ENCODE peak calls at places on chromosomes 11 and 22, in seven cellular contexts. R, B, S, A, N, W and O are unnamed samples.

GRCh38 chr22:45007946-45008852 is 1.6 kb downstream of the PHF21B start:
- DNase-seq in R (no peak), B (no peak), S (peak), A (no peak), N (no peak), W (no peak), O (no peak)

GRCh38 chr11:122863704-122864326 is 18.7 kb upstream of the JHY start:
- DNase-seq in R (peak), B (peak), S (peak), A (peak), N (peak), W (peak), O (no peak)

GRCh38 chr22:39318507-39319283 is 728 bp downstream of the RPL3 start:
- DNase-seq in R (no peak), B (no peak), S (no peak), A (no peak), N (peak), W (peak), O (no peak)

GRCh38 chr11:120233207-120233803 is 6.6 kb upstream of the POU2F3 start:
- DNase-seq in R (no peak), B (no peak), S (no peak), A (peak), N (no peak), W (no peak), O (no peak)

GRCh38 chr11:118856314-118856713 is 27.4 kb upstream of the CXCR5 start:
- DNase-seq in R (no peak), B (no peak), S (no peak), A (no peak), N (no peak), W (no peak), O (no peak)

GRCh38 chr22:48105254-48105653 is 1342.8 kb downstream of the TBC1D22A start:
- DNase-seq in R (no peak), B (no peak), S (peak), A (no peak), N (no peak), W (no peak), O (no peak)

GRCh38 chr22:49158741-49159564 is 668.7 kb downstream of the BRD1 start:
- DNase-seq in R (no peak), B (no peak), S (no peak), A (no peak), N (peak), W (no peak), O (no peak)

GRCh38 chr22:38953577-38954413 is 3.6 kb upstream of the APOBEC3A start:
- DNase-seq in R (no peak), B (no peak), S (no peak), A (peak), N (peak), W (no peak), O (no peak)

GRCh38 chr22:37638351-37639069 is 959 bp upstream of the SH3BP1 start:
- DNase-seq in R (no peak), B (no peak), S (no peak), A (no peak), N (no peak), W (peak), O (no peak)

GRCh38 chr22:37639070-37639760 is at the start of gene SH3BP1:
- DNase-seq in R (no peak), B (no peak), S (peak), A (peak), N (peak), W (peak), O (no peak)

GRCh38 chr22:37641251-37641949 is 1.9 kb downstream of the SH3BP1 start:
- DNase-seq in R (no peak), B (no peak), S (no peak), A (no peak), N (no peak), W (no peak), O (no peak)

GRCh38 chr22:37639771-37640590 is 512 bp downstream of the SH3BP1 start:
- DNase-seq in R (no peak), B (no peak), S (peak), A (no peak), N (no peak), W (peak), O (no peak)

GRCh38 chr22:37640591-37641250 is 1.3 kb downstream of the SH3BP1 start:
- DNase-seq in R (no peak), B (no peak), S (no peak), A (no peak), N (no peak), W (peak), O (no peak)
- H3K4me3 ChIP-seq in R (peak), B (peak), S (peak), A (peak), N (peak), W (peak), O (peak)

GRCh38 chr22:27219036-27219435 is 561.6 kb downstream of the MIAT start:
- DNase-seq in R (no peak), B (no peak), S (no peak), A (no peak), N (no peak), W (no peak), O (no peak)
- H3K4me3 ChIP-seq in R (no peak), B (no peak), S (no peak), A (no peak), N (no peak), W (no peak), O (no peak)

GRCh38 chr11:78344676-78345075 is 72.9 kb downstream of the GAB2 start:
- DNase-seq in R (no peak), B (no peak), S (no peak), A (peak), N (no peak), W (no peak), O (no peak)
- H3K4me3 ChIP-seq in R (no peak), B (no peak), S (no peak), A (no peak), N (no peak), W (no peak), O (no peak)

GRCh38 chr11:20258496-20258895 is 98.2 kb upstream of the DBX1 start:
- DNase-seq in R (no peak), B (no peak), S (no peak), A (no peak), N (no peak), W (no peak), O (no peak)

GRCh38 chr11:20256925-20257324 is 96.7 kb upstream of the DBX1 start:
- DNase-seq in R (no peak), B (no peak), S (no peak), A (no peak), N (no peak), W (no peak), O (no peak)

GRCh38 chr11:20260307-20260706 is 100.0 kb upstream of the DBX1 start:
- DNase-seq in R (no peak), B (no peak), S (no peak), A (no peak), N (no peak), W (no peak), O (no peak)

GRCh38 chr11:20259506-20259905 is 99.2 kb upstream of the DBX1 start:
- DNase-seq in R (no peak), B (peak), S (no peak), A (no peak), N (no peak), W (no peak), O (no peak)

GRCh38 chr11:20261526-20261925 is 101.3 kb upstream of the DBX1 start:
- DNase-seq in R (no peak), B (no peak), S (no peak), A (no peak), N (no peak), W (no peak), O (no peak)
- H3K4me3 ChIP-seq in R (no peak), B (no peak), S (no peak), A (no peak), N (no peak), W (no peak), O (no peak)

GRCh38 chr22:40415531-40416266 is 45.3 kb downstream of the SGSM3 start:
- DNase-seq in R (no peak), B (no peak), S (no peak), A (no peak), N (peak), W (peak), O (no peak)
- H3K4me3 ChIP-seq in R (no peak), B (no peak), S (no peak), A (no peak), N (no peak), W (no peak), O (no peak)

GRCh38 chr11:19245351-19245750 is 4.6 kb upstream of the E2F8 start:
- DNase-seq in R (no peak), B (no peak), S (no peak), A (peak), N (no peak), W (no peak), O (no peak)

GRCh38 chr11:19243143-19243542 is 2.4 kb upstream of the E2F8 start:
- DNase-seq in R (no peak), B (no peak), S (no peak), A (peak), N (no peak), W (no peak), O (no peak)

GRCh38 chr11:19243601-19244000 is 2.9 kb upstream of the E2F8 start:
- DNase-seq in R (no peak), B (no peak), S (no peak), A (peak), N (no peak), W (no peak), O (no peak)

GRCh38 chr11:19244084-19244483 is 3.3 kb upstream of the E2F8 start:
- DNase-seq in R (peak), B (no peak), S (no peak), A (peak), N (no peak), W (no peak), O (no peak)

DNA sequence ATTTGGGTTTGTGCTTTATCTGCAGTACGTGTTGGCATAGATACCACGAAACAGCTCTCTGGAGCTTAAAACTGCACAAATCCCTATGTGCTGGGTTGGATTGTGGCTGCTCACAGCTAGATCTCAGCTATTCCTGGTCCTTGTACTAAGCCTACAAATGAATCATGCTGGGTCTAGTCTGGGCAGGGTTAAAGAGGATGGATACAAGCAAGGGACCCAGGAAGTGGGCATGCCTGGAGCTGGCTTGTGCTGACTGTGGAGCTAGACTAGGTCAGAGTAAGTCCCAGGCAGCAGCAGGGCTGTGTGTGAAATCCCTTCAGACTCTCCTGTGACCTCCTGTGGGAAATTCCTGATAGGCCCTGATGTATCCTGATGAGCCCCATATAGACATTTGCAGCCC is 3.9 kb upstream of the E2F8 start:
- DNase-seq in R (no peak), B (no peak), S (no peak), A (peak), N (no peak), W (no peak), O (no peak)
- H3K4me3 ChIP-seq in R (no peak), B (no peak), S (no peak), A (peak), N (no peak), W (no peak), O (peak)

GRCh38 chr22:17782621-17783020 is 8.4 kb upstream of the BID start:
- DNase-seq in R (no peak), B (no peak), S (no peak), A (no peak), N (no peak), W (no peak), O (no peak)

GRCh38 chr22:17780116-17780740 is 6.0 kb upstream of the BID start:
- DNase-seq in R (no peak), B (no peak), S (peak), A (no peak), N (no peak), W (no peak), O (no peak)

GRCh38 chr22:17780741-17781318 is 6.6 kb upstream of the BID start:
- DNase-seq in R (no peak), B (no peak), S (no peak), A (no peak), N (no peak), W (no peak), O (no peak)

GRCh38 chr22:17782158-17782557 is 7.9 kb upstream of the BID start:
- DNase-seq in R (no peak), B (no peak), S (no peak), A (no peak), N (no peak), W (no peak), O (no peak)

DNA sequence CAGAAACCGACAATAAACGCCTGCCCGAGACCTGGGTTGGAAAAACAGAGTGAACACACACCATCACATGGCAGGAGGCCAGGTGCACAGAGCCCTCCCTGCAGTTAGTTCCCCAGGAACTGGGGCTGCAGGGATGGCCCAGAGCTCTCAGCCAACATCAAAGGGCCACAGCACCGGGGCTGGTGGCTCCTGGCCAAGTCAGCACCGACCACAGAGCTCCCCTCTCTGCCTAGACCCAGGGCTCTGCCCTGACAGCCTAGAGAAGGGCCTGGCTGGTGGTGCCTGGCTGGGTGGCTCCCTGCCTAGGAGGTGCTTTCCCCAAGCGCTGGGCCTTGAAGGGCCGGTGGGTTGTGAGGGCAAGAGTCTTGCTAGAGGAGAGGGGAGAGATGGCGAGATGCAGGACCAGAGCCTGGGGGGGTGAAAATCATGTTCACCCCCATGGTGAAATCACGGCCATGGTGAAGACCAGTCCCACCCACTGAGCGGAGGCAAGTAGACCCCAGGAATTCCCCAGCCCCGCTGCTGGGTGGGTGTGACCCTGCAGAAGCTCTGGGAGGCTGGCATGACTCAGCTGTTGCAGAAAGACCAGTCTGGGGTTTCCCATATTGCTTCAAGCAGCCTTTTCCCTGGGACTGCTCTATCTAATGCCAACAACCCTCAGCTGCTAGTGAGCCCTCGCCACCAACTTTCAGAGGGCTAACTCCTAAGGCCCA is 7.2 kb upstream of the BID start:
- DNase-seq in R (peak), B (peak), S (no peak), A (peak), N (peak), W (no peak), O (no peak)
- H3K4me3 ChIP-seq in R (no peak), B (no peak), S (no peak), A (no peak), N (no peak), W (no peak), O (no peak)

GRCh38 chr11:59141191-59141590 is 1.5 kb upstream of the FAM111A start:
- DNase-seq in R (no peak), B (no peak), S (no peak), A (no peak), N (no peak), W (no peak), O (no peak)
- H3K4me3 ChIP-seq in R (no peak), B (no peak), S (peak), A (peak), N (no peak), W (no peak), O (no peak)

GRCh38 chr11:71370020-71370747 is 78.0 kb downstream of the DHCR7 start:
- DNase-seq in R (no peak), B (no peak), S (no peak), A (no peak), N (no peak), W (no peak), O (no peak)

GRCh38 chr11:71370895-71371673 is 77.1 kb downstream of the DHCR7 start:
- DNase-seq in R (no peak), B (no peak), S (peak), A (no peak), N (no peak), W (no peak), O (no peak)

GRCh38 chr11:71371674-71372069 is 76.5 kb downstream of the DHCR7 start:
- DNase-seq in R (no peak), B (no peak), S (no peak), A (no peak), N (no peak), W (no peak), O (no peak)

GRCh38 chr11:71372693-71373657 is 75.2 kb downstream of the DHCR7 start:
- DNase-seq in R (peak), B (no peak), S (peak), A (peak), N (no peak), W (no peak), O (no peak)

DNA sequence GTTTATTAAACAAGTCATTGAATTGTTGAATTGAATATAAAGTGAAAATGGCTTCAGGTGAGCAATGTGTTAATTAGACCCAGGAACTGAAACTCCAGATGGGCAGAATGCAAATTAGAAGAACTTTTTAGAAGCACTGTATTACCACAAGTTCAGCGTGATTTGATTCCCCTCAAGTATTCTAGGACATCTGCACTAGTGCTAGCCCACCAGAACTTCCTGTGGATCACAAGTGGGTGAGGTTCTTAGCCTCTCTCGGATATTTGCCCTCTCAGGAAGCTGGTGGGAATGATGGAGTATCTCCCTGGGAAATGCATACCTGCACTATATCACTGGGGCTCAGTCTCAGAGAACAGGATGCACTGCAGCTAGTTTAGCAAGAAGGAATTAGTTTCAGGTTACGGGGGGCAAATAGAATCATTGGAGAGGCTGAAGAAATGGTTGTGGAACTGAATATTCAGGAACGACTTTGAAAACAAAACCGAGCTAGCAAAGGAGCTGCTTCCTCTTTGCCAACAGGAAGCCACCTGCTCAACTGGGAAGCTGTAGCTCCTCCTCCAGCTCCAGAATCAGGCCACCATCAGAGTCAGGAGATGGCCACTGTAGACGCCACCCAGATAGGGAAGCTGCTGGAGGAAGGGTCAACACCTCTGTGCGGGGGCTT is 74.3 kb downstream of the DHCR7 start:
- DNase-seq in R (no peak), B (no peak), S (peak), A (no peak), N (no peak), W (peak), O (no peak)
- H3K4me3 ChIP-seq in R (no peak), B (no peak), S (no peak), A (no peak), N (no peak), W (no peak), O (no peak)

GRCh38 chr11:75576445-75577049 is 14.5 kb downstream of the SERPINH1 start:
- DNase-seq in R (peak), B (peak), S (peak), A (no peak), N (no peak), W (peak), O (no peak)
- H3K4me3 ChIP-seq in R (no peak), B (no peak), S (no peak), A (no peak), N (no peak), W (no peak), O (no peak)